ENCODE peak calls at places on chromosomes 5 and 9, in four cellular contexts. One of them, this sample, is unnamed.

GRCh38 chr5:94627191-94627590 is 8.7 kb downstream of the SLF1 start:
- DNase-seq in RPMI7951: no peak
- DNase-seq in activated CD4-positive, alpha-beta memory T cell treated with anti-CD3 and anti-CD28 coated beads for 36 hours: no peak
- DNase-seq in GM06990: no peak
- DNase-seq in this sample: no peak

GRCh38 chr5:67301285-67301904 is 104.8 kb upstream of the CD180 start:
- DNase-seq in RPMI7951: peak
- DNase-seq in activated CD4-positive, alpha-beta memory T cell treated with anti-CD3 and anti-CD28 coated beads for 36 hours: no peak
- DNase-seq in GM06990: no peak
- DNase-seq in this sample: no peak

GRCh38 chr5:171419663-171420428 is 399 bp downstream of the FGF18 start:
- DNase-seq in RPMI7951: no peak
- DNase-seq in activated CD4-positive, alpha-beta memory T cell treated with anti-CD3 and anti-CD28 coated beads for 36 hours: peak
- DNase-seq in GM06990: peak
- DNase-seq in this sample: no peak

GRCh38 chr5:121725450-121725849 is 126.2 kb upstream of the FTMT start:
- DNase-seq in RPMI7951: no peak
- DNase-seq in activated CD4-positive, alpha-beta memory T cell treated with anti-CD3 and anti-CD28 coated beads for 36 hours: no peak
- DNase-seq in GM06990: no peak
- DNase-seq in this sample: no peak

GRCh38 chr5:6317133-6317532 is 61.2 kb downstream of the MED10 start:
- DNase-seq in RPMI7951: no peak
- DNase-seq in activated CD4-positive, alpha-beta memory T cell treated with anti-CD3 and anti-CD28 coated beads for 36 hours: no peak
- DNase-seq in GM06990: no peak
- DNase-seq in this sample: no peak

GRCh38 chr9:135805422-135806022 is 101.8 kb downstream of the CAMSAP1 start:
- DNase-seq in RPMI7951: no peak
- DNase-seq in activated CD4-positive, alpha-beta memory T cell treated with anti-CD3 and anti-CD28 coated beads for 36 hours: no peak
- DNase-seq in GM06990: no peak
- DNase-seq in this sample: no peak

GRCh38 chr5:74272019-74272775 is 368.3 kb downstream of the ENC1 start:
- DNase-seq in RPMI7951: peak
- DNase-seq in activated CD4-positive, alpha-beta memory T cell treated with anti-CD3 and anti-CD28 coated beads for 36 hours: no peak
- DNase-seq in GM06990: no peak
- DNase-seq in this sample: no peak

GRCh38 chr9:134863941-134864820 is 16.4 kb upstream of the FCN2 start:
- DNase-seq in RPMI7951: peak
- DNase-seq in activated CD4-positive, alpha-beta memory T cell treated with anti-CD3 and anti-CD28 coated beads for 36 hours: no peak
- DNase-seq in GM06990: no peak
- DNase-seq in this sample: no peak

GRCh38 chr9:122095010-122095767 is 2.1 kb upstream of the TTLL11 start:
- DNase-seq in RPMI7951: peak
- DNase-seq in activated CD4-positive, alpha-beta memory T cell treated with anti-CD3 and anti-CD28 coated beads for 36 hours: peak
- DNase-seq in GM06990: peak
- DNase-seq in this sample: peak

GRCh38 chr9:93093081-93093448 is 3.0 kb upstream of the CARD19 start:
- DNase-seq in RPMI7951: no peak
- DNase-seq in activated CD4-positive, alpha-beta memory T cell treated with anti-CD3 and anti-CD28 coated beads for 36 hours: peak
- DNase-seq in GM06990: no peak
- DNase-seq in this sample: no peak

GRCh38 chr5:59116231-59116900 is 533.5 kb downstream of the RAB3C start:
- DNase-seq in RPMI7951: no peak
- DNase-seq in activated CD4-positive, alpha-beta memory T cell treated with anti-CD3 and anti-CD28 coated beads for 36 hours: no peak
- DNase-seq in GM06990: no peak
- DNase-seq in this sample: no peak

GRCh38 chr5:32523625-32524024 is 61.7 kb upstream of the SUB1 start:
- DNase-seq in RPMI7951: no peak
- DNase-seq in activated CD4-positive, alpha-beta memory T cell treated with anti-CD3 and anti-CD28 coated beads for 36 hours: peak
- DNase-seq in GM06990: no peak
- DNase-seq in this sample: no peak

GRCh38 chr9:6078382-6079105 is 63.1 kb upstream of the RANBP6 start:
- DNase-seq in RPMI7951: peak
- DNase-seq in activated CD4-positive, alpha-beta memory T cell treated with anti-CD3 and anti-CD28 coated beads for 36 hours: no peak
- DNase-seq in GM06990: no peak
- DNase-seq in this sample: no peak

This sample was measured in activated effector memory CD4-positive, alpha-beta T cell treated with Interleukin-2 at 50 U/mL for 16 hours.